ENCODE peak calls at places on chromosomes 13 and 19, in five cellular contexts. C, N, X, A and K are unnamed samples. For H3K27me3, the result is how much of the 10 kb centered on the place peaks cover.

GRCh38 chr19:17706750-17707181 is 12.5 kb upstream of the MAP1S start:
- DNase-seq in N (no peak), C (no peak), A (no peak), X (no peak), K (no peak)

GRCh38 chr19:28466107-28467045 is 746.6 kb downstream of the UQCRFS1 start:
- DNase-seq in A (no peak), C (peak), X (no peak), N (no peak), K (peak)

GRCh38 chr13:72820156-72820897 is 38.4 kb downstream of the PIBF1 start:
- DNase-seq in C (no peak), N (no peak), A (no peak), X (peak), K (no peak)

GRCh38 chr13:52195052-52195837 is 35.8 kb upstream of the NEK3 start:
- DNase-seq in N (peak), A (peak), X (peak), C (peak), K (peak)

GRCh38 chr19:13005861-13006370 is 10.6 kb downstream of the NFIX start:
- DNase-seq in A (no peak), C (no peak), X (no peak), N (no peak), K (no peak)

GRCh38 chr19:10583021-10583776 is 3.9 kb downstream of the AP1M2 start:
- DNase-seq in A (no peak), C (no peak), X (no peak), N (no peak), K (no peak)

GRCh38 chr13:26855071-26855470 is 94.5 kb upstream of the GPR12 start:
- DNase-seq in N (no peak), C (no peak), X (no peak), A (no peak), K (no peak)

GRCh38 chr19:34323433-34324204 is 41.4 kb upstream of the GPI start:
- DNase-seq in N (no peak), X (no peak), C (no peak), A (no peak), K (no peak)

GRCh38 chr13:91647361-91647970 is 249.0 kb downstream of the GPC5 start:
- DNase-seq in X (no peak), C (peak), N (no peak), A (no peak), K (peak)

GRCh38 chr19:36136975-36137686 is 2.7 kb upstream of the CAPNS1 start:
- DNase-seq in C (peak), X (no peak), N (peak), A (no peak), K (peak)

GRCh38 chr13:61414686-61415664 is 674 bp downstream of the PCDH20 start:
- DNase-seq in A (no peak), N (peak), C (no peak), X (no peak), K (peak)

GRCh38 chr19:55640043-55640576 is 692 bp upstream of the ZNF580 start:
- DNase-seq in X (no peak), C (peak), N (peak), A (peak), K (peak)

GRCh38 chr13:71695662-71696061 is 171.3 kb downstream of the DACH1 start:
- DNase-seq in A (no peak), C (no peak), X (no peak), N (no peak), K (no peak)

GRCh38 chr13:77565635-77566034 is 30.1 kb downstream of the SCEL start:
- DNase-seq in C (no peak), X (no peak), N (no peak), A (no peak), K (no peak)

GRCh38 chr13:81184556-81185265 is 843.8 kb upstream of the SPRY2 start:
- DNase-seq in N (no peak), A (no peak), C (no peak), X (peak), K (no peak)

GRCh38 chr19:30254214-30254613 is 118.0 kb upstream of the ZNF536 start:
- DNase-seq in C (no peak), A (no peak), X (no peak), N (no peak), K (no peak)

GRCh38 chr19:35495107-35496064 is 5.1 kb upstream of the KRTDAP start:
- DNase-seq in A (peak), C (peak), N (peak), X (peak), K (peak)

GRCh38 chr13:110713981-110714797 is 689 bp downstream of the ING1 start:
- DNase-seq in N (peak), A (peak), C (peak), X (no peak), K (peak)

GRCh38 chr13:23579072-23579885 is 9.1 kb downstream of the TNFRSF19 start:
- DNase-seq in C (peak), N (peak), X (peak), A (peak), K (peak)

GRCh38 chr19:13492128-13492527 is 14.2 kb downstream of the CACNA1A start:
- DNase-seq in A (no peak), X (peak), C (no peak), N (no peak), K (no peak)

GRCh38 chr19:30870861-30871260 is 478.4 kb downstream of the TSHZ3 start:
- DNase-seq in X (no peak), A (no peak), C (no peak), N (no peak), K (no peak)

GRCh38 chr19:55355213-55355821 is 798 bp upstream of the COX6B2 start:
- DNase-seq in A (no peak), X (no peak), C (no peak), N (no peak), K (no peak)

GRCh38 chr19:43789029-43789428 is 8.3 kb upstream of the KCNN4 start:
- DNase-seq in X (no peak), A (no peak), N (peak), C (no peak), K (no peak)

GRCh38 chr13:101576452-101576851 is 124.0 kb downstream of the ITGBL1 start:
- DNase-seq in A (no peak), N (no peak), C (no peak), X (peak), K (no peak)

GRCh38 chr19:49430678-49431329 is 5.6 kb downstream of the GFY start:
- DNase-seq in X (no peak), C (no peak), A (no peak), N (no peak), K (no peak)

GRCh38 chr13:63731896-63732295 is 2316.2 kb upstream of the PCDH20 start:
- DNase-seq in A (no peak), X (no peak), C (no peak), N (no peak), K (no peak)

GRCh38 chr13:99041337-99041736 is 63.5 kb upstream of the DOCK9 start:
- DNase-seq in X (no peak), C (no peak), A (no peak), N (no peak), K (no peak)

GRCh38 chr19:5827342-5827890 is 12.1 kb downstream of the FUT6 start:
- DNase-seq in A (no peak), N (no peak), C (no peak), X (no peak), K (no peak)

GRCh38 chr19:50720181-50720920 is 749 bp upstream of the SHANK1 start:
- DNase-seq in A (no peak), C (no peak), X (no peak), N (no peak), K (no peak)

GRCh38 chr19:50721441-50722137 is 1.6 kb upstream of the CLEC11A start:
- DNase-seq in A (no peak), N (no peak), X (no peak), C (no peak), K (no peak)

GRCh38 chr19:50719566-50719965 is at the start of gene SHANK1:
- DNase-seq in N (no peak), X (no peak), C (no peak), A (no peak), K (no peak)

GRCh38 chr19:50722248-50723013 is 733 bp upstream of the CLEC11A start:
- DNase-seq in N (no peak), X (no peak), A (no peak), C (no peak), K (no peak)

DNA sequence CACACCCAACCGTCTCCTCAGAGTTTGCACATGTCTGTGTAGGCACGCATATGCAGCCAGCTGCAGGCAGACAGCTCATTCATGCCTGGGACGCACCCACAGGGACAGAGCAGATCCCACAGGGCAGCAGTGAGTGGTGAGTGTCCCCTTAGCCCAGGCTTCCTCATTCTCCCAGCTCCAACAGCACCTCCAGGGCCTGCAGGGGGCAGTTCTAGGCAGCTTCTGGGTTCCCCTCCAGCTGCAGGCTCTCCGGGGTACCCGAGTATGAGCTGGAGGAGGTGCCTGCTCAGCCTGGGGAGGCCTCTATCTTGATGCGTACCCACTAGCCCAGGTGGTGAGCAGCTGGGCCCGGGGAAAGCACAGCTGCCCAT is 1.3 kb upstream of the SHANK1 start:
- DNase-seq in X (no peak), N (no peak), C (no peak), A (no peak), K (no peak)
- H3K27ac ChIP-seq in X (no peak), N (no peak), C (no peak), A (no peak), K (no peak)

GRCh38 chr19:38209152-38209551 is 14.9 kb downstream of the DPF1 start:
- DNase-seq in C (no peak), X (no peak), N (no peak), A (no peak), K (no peak)
- H3K27me3 ChIP-seq in C (under half), X (under half), N (under half), A (under half), K (under half)

GRCh38 chr19:46265217-46265828 is 31.5 kb upstream of the HIF3A start:
- DNase-seq in X (peak), A (peak), N (no peak), C (no peak), K (peak)

GRCh38 chr19:46271488-46272197 is 25.2 kb upstream of the HIF3A start:
- DNase-seq in A (no peak), C (no peak), N (no peak), X (no peak), K (no peak)

GRCh38 chr19:46270521-46271256 is 26.2 kb upstream of the HIF3A start:
- DNase-seq in N (no peak), X (no peak), C (no peak), A (no peak), K (no peak)

GRCh38 chr19:46269085-46269484 is 27.8 kb upstream of the HIF3A start:
- DNase-seq in A (no peak), C (no peak), N (no peak), X (no peak), K (no peak)
- H3K4me3 ChIP-seq in A (no peak), C (no peak), N (no peak), X (no peak), K (no peak)

DNA sequence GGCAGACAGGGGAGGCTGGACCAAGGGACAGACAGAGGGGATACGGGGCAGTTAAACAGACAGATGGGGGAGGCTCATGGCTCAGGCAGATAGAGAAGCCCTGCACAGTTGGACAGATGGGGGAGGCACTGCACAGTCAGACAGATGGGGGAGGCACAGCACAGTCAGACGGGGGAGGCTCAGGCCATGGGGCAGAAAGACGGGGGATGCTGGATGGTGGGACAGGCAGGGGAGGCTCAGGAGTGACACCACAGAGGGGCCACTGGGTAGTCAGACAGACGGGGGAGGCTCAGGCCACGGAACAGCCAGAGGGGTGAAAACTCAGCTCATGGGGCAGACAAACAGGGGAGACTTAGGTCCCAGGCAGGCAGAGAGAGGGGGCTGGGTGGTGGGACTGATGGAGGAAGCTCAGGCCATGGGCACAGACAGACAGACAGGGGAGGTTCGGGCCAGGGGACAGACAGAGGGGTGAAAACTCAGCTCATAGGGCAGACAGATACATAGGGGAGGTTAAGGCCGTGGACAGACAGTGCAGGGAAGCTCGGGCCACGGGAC is 886 bp downstream of the MFSD12 start:
- DNase-seq in A (no peak), C (no peak), X (no peak), N (no peak), K (no peak)
- H3K27ac ChIP-seq in A (peak), C (no peak), X (no peak), N (no peak), K (no peak)

GRCh38 chr19:8681345-8682021 is 17.1 kb downstream of the ACTL9 start:
- DNase-seq in X (no peak), N (no peak), C (no peak), A (no peak), K (no peak)
- H3K27me3 ChIP-seq in X (under half), N (under half), C (under half), A (under half), K (under half)

GRCh38 chr19:1223018-1223855 is 14.6 kb downstream of the CBARP start:
- DNase-seq in X (no peak), N (peak), C (no peak), A (no peak), K (no peak)

GRCh38 chr19:1221141-1221903 is 15.7 kb downstream of the STK11 start:
- DNase-seq in N (peak), A (no peak), C (peak), X (no peak), K (peak)

GRCh38 chr19:1220452-1221037 is 15.0 kb downstream of the STK11 start:
- DNase-seq in N (peak), X (no peak), C (peak), A (no peak), K (no peak)

GRCh38 chr19:1222394-1222793 is 15.4 kb downstream of the CBARP start:
- DNase-seq in A (no peak), C (no peak), X (no peak), N (no peak), K (no peak)

DNA sequence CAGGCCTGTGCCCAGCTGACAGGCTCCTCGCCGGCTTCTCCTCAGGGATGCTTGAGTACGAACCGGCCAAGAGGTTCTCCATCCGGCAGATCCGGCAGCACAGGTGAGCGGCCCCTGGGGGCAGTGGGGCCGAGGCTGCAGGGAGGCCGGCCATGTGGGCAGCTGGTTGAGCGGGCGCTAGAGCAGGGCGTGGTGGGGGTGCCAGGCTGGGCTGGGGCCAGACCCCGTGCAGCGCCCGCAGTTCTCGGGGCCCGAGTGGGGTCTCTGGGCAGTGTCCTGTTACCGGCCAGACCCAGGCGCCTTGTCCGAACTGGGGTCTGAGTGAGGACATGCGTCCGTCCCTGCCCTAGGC is 15.9 kb downstream of the CBARP start:
- DNase-seq in N (peak), C (no peak), X (no peak), A (no peak), K (no peak)
- H3K4me3 ChIP-seq in N (no peak), C (no peak), X (no peak), A (no peak), K (no peak)

GRCh38 chr13:113412440-113412839 is 40.8 kb downstream of the ADPRHL1 start:
- DNase-seq in A (no peak), C (peak), X (no peak), N (peak), K (no peak)

GRCh38 chr13:113415032-113415431 is 38.3 kb downstream of the ADPRHL1 start:
- DNase-seq in N (peak), X (no peak), C (no peak), A (no peak), K (no peak)

GRCh38 chr13:113413178-113413897 is 40.0 kb downstream of the ADPRHL1 start:
- DNase-seq in A (no peak), N (peak), C (peak), X (no peak), K (no peak)

GRCh38 chr13:113414335-113414734 is 39.0 kb downstream of the ADPRHL1 start:
- DNase-seq in C (peak), A (no peak), N (no peak), X (no peak), K (no peak)

GRCh38 chr13:113413898-113414282 is 39.4 kb downstream of the ADPRHL1 start:
- DNase-seq in A (no peak), N (peak), C (peak), X (no peak), K (no peak)
- H3K27ac ChIP-seq in A (no peak), N (peak), C (peak), X (no peak), K (peak)